ENCODE peak calls at places on chromosomes 1 and 21, in six cellular contexts. S is H9, U is SK-N-SH, X is OCI-LY7, N is mammary epithelial cell, R is PC-9. E is an unnamed sample.

GRCh38 chr1:84672080-84672735 is 18.1 kb downstream of the SSX2IP start:
- DNase-seq in X (no peak), N (no peak), S (no peak), U (no peak), R (no peak), E (no peak)

GRCh38 chr1:203584507-203584906 is 42.1 kb upstream of the ATP2B4 start:
- DNase-seq in X (no peak), N (no peak), U (no peak), S (no peak), R (no peak), E (no peak)

GRCh38 chr1:56535362-56535761 is 44.0 kb downstream of the PLPP3 start:
- DNase-seq in N (no peak), S (peak), U (no peak), X (no peak), R (no peak), E (peak)

GRCh38 chr1:231383159-231383855 is 38.8 kb downstream of the EGLN1 start:
- DNase-seq in N (peak), X (no peak), U (no peak), S (no peak), R (no peak), E (no peak)

GRCh38 chr1:7705048-7705907 is 65.8 kb upstream of the VAMP3 start:
- DNase-seq in S (peak), U (peak), X (no peak), N (peak), R (no peak), E (peak)

GRCh38 chr1:76868154-76868882 is 1.0 kb downstream of the ST6GALNAC5 start:
- DNase-seq in R (no peak), X (no peak), U (peak), S (peak), N (peak), E (peak)

GRCh38 chr1:235275223-235275622 is 52.8 kb downstream of the ARID4B start:
- DNase-seq in S (no peak), X (peak), N (no peak), U (no peak), R (no peak), E (no peak)

GRCh38 chr1:236063919-236064673 is 794 bp downstream of the NID1 start:
- DNase-seq in R (no peak), X (no peak), N (peak), U (peak), S (peak), E (peak)

GRCh38 chr21:37220433-37220980 is 46.6 kb downstream of the VPS26C start:
- DNase-seq in U (peak), R (no peak), X (no peak), N (peak), S (no peak), E (peak)

GRCh38 chr1:85295006-85295431 is 18.6 kb upstream of the BCL10 start:
- DNase-seq in S (no peak), N (peak), U (no peak), R (peak), X (no peak), E (no peak)

GRCh38 chr1:23436520-23437354 is 12.2 kb upstream of the TCEA3 start:
- DNase-seq in R (no peak), U (peak), N (no peak), S (peak), X (no peak), E (peak)

GRCh38 chr1:84289169-84289785 is 12.2 kb upstream of the SAMD13 start:
- DNase-seq in X (no peak), N (no peak), R (no peak), U (no peak), S (no peak), E (peak)

GRCh38 chr1:8497196-8497878 is 179.4 kb downstream of the SLC45A1 start:
- DNase-seq in U (no peak), N (peak), S (no peak), R (no peak), X (peak), E (no peak)

GRCh38 chr1:108188801-108189200 is 11.3 kb downstream of the SLC25A24 start:
- DNase-seq in U (no peak), S (no peak), X (no peak), N (no peak), R (no peak), E (no peak)

GRCh38 chr1:56584910-56585528 is 5.7 kb upstream of the PLPP3 start:
- DNase-seq in N (peak), X (peak), S (no peak), R (peak), U (peak), E (peak)

GRCh38 chr1:64126581-64126980 is 76.8 kb upstream of the UBE2U start:
- DNase-seq in U (no peak), X (no peak), R (no peak), N (no peak), S (no peak), E (no peak)

GRCh38 chr1:32106663-32107273 is 1.1 kb upstream of the KPNA6 start:
- DNase-seq in U (no peak), R (no peak), S (no peak), N (no peak), X (no peak), E (no peak)

GRCh38 chr1:25971044-25971881 is 26.6 kb downstream of the PAFAH2 start:
- DNase-seq in S (peak), N (no peak), R (no peak), U (no peak), X (peak), E (peak)

GRCh38 chr21:36209626-36210171 is 53.1 kb downstream of the DOP1B start:
- DNase-seq in X (peak), N (peak), R (peak), S (peak), U (peak), E (peak)

GRCh38 chr1:222240536-222241181 is 307.2 kb downstream of the HHIPL2 start:
- DNase-seq in U (no peak), R (no peak), X (no peak), N (peak), S (no peak), E (no peak)

DNA sequence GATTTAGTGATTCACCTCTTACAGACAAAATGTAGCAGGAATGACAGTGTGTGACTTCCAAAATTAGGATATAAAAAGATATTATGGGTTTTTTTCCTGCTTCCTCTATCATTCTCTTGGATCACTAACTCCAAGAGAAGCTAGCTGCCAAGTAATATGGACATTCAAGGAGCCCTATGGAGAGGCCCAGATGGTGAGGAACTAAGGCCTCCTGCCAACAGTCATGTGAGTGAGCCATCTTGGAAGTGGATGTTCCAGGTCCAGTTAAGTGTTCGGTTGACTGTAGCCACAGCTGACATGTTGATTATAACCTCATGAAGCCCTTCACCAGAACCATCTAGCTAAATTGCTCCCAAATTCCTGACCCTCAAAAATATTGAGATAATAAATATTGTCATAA is 38.8 kb downstream of the CD160 start:
- DNase-seq in N (no peak), S (no peak), X (no peak), U (no peak), R (no peak), E (no peak)
- H2AFZ ChIP-seq in N (no peak), S (no peak), X (no peak), U (no peak), R (no peak), E (no peak)

GRCh38 chr21:22855581-22855980 is 1857.4 kb downstream of the NCAM2 start:
- DNase-seq in N (no peak), U (no peak), X (no peak), S (no peak), R (no peak), E (no peak)
- H2AFZ ChIP-seq in N (no peak), U (no peak), X (no peak), S (no peak), R (no peak), E (no peak)

DNA sequence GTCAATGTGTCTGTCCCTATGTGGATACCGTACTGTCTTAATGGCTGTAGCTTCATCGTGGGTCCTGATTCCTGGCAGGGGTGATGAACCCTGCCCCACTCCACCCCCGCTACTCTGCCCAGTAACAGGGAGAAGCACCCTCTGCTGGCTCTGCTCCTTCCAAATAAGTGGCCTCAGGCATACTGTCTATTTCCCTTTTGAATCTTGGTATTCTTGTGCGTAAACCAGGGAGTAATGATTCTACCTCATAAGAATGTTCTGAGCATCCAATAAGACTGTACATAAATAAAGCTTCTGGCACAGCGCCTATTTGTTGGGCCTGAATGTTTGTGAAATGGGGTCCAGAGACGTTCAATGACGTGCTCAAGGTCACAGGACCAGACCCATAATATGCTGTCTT is 35.2 kb upstream of the CTPS1 start:
- DNase-seq in S (no peak), R (peak), N (peak), X (no peak), U (no peak), E (peak)
- H2AFZ ChIP-seq in S (no peak), R (no peak), N (peak), X (no peak), U (no peak), E (peak)

DNA sequence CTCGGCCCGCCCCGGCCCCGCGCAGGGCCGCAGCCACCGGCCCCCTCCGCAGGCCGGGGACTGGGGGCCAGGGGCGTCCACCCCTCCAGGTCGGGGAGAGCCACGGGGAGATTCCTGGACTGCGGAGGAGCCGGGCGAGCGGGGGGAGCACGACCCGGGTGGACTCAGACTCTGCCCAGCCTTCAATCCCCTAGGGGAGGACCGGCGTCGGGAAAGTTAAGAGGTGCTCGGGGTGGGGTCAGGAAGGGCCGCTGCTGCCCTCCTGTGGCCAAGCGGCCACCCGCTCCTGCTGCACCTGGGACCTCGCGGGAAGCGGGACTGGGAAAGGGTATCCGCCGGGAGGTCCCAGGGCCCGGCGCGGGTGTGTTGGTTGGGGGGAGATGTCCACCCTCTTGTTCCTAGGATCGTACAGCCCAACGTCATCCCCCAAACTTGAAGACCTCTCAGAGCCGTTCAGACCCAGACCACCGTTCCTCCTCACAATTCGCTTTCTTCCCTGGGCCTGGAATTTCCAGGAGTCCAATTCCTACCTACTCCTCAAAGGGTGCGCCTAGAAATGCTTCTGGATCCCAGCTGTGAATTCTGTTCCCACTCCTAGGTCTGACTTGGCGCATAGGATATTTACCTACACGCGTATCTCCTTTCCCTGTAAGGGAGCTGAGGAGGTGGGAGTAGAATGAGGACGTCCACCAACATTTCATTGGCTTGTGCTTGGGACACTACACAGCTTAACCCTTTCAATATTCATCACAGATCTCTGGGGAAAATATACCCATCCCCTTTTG is 482 bp upstream of the RHOC start:
- DNase-seq in S (peak), X (peak), N (peak), U (peak), R (peak), E (peak)
- H2AFZ ChIP-seq in S (no peak), X (peak), N (peak), U (peak), R (peak), E (peak)

GRCh38 chr1:229161740-229162139 is 109.2 kb upstream of the RAB4A start:
- DNase-seq in X (no peak), S (no peak), R (no peak), N (peak), U (no peak), E (no peak)

GRCh38 chr1:229164338-229164737 is 106.6 kb upstream of the RAB4A start:
- DNase-seq in N (no peak), S (no peak), U (no peak), X (no peak), R (no peak), E (no peak)

GRCh38 chr1:229167356-229167755 is 103.6 kb upstream of the RAB4A start:
- DNase-seq in N (no peak), S (no peak), R (no peak), X (no peak), U (no peak), E (no peak)

GRCh38 chr1:229164836-229165285 is 106.0 kb upstream of the RAB4A start:
- DNase-seq in X (no peak), R (no peak), U (no peak), S (no peak), N (no peak), E (no peak)

GRCh38 chr1:229165327-229165726 is 105.6 kb upstream of the RAB4A start:
- DNase-seq in R (no peak), N (no peak), S (no peak), U (no peak), X (no peak), E (no peak)
- H2AFZ ChIP-seq in R (no peak), N (no peak), S (no peak), U (no peak), X (no peak), E (peak)

GRCh38 chr1:192608671-192609070 is 27.3 kb upstream of the RGS13 start:
- DNase-seq in X (no peak), S (no peak), N (no peak), R (no peak), U (no peak), E (no peak)
- H2AFZ ChIP-seq in X (peak), S (no peak), N (no peak), R (no peak), U (no peak), E (no peak)